ENCODE peak calls at places on chromosomes 7 and 10, in seven cellular contexts. N is Caco-2, J is IMR-90, G is B cell, P is H9, I is progenitor cell of endocrine pancreas, C is spleen. T is an unnamed sample.

GRCh38 chr10:132347931-132348267 is 15.9 kb downstream of the LRRC27 start:
- DNase-seq in N (no peak), J (no peak), G (no peak), P (no peak), I (no peak), C (no peak), T (no peak)

GRCh38 chr10:130020651-130021372 is 56.7 kb upstream of the EBF3 start:
- DNase-seq in N (no peak), J (no peak), G (no peak), P (peak; percentile 25), I (no peak), C (peak; percentile 66), T (no peak)

GRCh38 chr10:46547881-46548780 is 8.3 kb downstream of the GPRIN2 start:
- DNase-seq in N (no peak), J (peak; percentile 51), G (no peak), P (peak; percentile 31), I (peak; percentile 9), C (peak; percentile 70), T (peak; percentile 12)

GRCh38 chr10:113216068-113216467 is 266.0 kb downstream of the TCF7L2 start:
- DNase-seq in N (peak; percentile 31), J (no peak), G (no peak), P (no peak), I (no peak), C (no peak), T (no peak)

GRCh38 chr10:120940299-120940900 is 89.2 kb downstream of the WDR11 start:
- DNase-seq in N (no peak), J (no peak), G (no peak), P (peak; percentile 46), I (no peak), C (no peak), T (no peak)

GRCh38 chr10:125151824-125152634 is 8.3 kb downstream of the CTBP2 start:
- DNase-seq in N (no peak), J (no peak), G (no peak), P (peak; percentile 96), I (peak; percentile 17), C (peak; percentile 90), T (peak; percentile 76)

GRCh38 chr10:124725171-124725631 is 19.0 kb downstream of the FAM53B start:
- DNase-seq in N (no peak), J (no peak), G (no peak), P (no peak), I (no peak), C (no peak), T (peak; percentile 14)

GRCh38 chr7:144026203-144026883 is 22.4 kb upstream of the OR2A5 start:
- DNase-seq in N (no peak), J (no peak), G (no peak), P (peak; percentile 32), I (no peak), C (no peak), T (no peak)

GRCh38 chr10:63110940-63111339 is 22.2 kb upstream of the NRBF2 start:
- DNase-seq in N (no peak), J (no peak), G (no peak), P (no peak), I (no peak), C (no peak), T (no peak)

GRCh38 chr10:7788640-7789335 is 811 bp downstream of the ATP5F1C start:
- DNase-seq in N (peak; percentile 38), J (peak; percentile 26), G (no peak), P (no peak), I (no peak), C (no peak), T (no peak)

DNA sequence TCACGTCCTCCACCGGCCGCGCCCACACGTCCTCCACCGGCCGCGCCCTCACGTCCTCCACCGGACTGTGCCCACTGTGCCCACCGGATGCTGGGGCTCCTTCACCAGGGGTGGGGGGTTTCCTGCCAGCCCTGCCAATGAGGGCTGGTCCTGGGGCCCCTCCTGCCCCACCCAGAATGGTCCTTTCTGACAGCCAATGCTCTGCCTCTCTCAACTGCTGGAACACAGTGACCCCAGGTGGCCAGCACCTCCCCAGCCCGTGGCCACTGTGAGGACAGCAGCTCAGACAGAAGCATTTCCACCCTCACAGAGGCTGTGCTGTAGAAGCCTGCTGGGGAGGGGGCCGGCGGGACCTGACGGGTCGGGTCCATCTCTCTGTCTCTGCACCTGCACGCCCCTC is 90.1 kb upstream of the DNAAF5 start:
- DNase-seq in N (peak; percentile 38), J (no peak), G (no peak), P (no peak), I (no peak), C (no peak), T (peak; percentile 65)
- TF ChIP-seq CTCF in N (peak; percentile 15), J (peak; percentile 39), G (no peak), P (peak; percentile 28), I (no peak), C (peak; percentile 29), T (peak; percentile 65)

DNA sequence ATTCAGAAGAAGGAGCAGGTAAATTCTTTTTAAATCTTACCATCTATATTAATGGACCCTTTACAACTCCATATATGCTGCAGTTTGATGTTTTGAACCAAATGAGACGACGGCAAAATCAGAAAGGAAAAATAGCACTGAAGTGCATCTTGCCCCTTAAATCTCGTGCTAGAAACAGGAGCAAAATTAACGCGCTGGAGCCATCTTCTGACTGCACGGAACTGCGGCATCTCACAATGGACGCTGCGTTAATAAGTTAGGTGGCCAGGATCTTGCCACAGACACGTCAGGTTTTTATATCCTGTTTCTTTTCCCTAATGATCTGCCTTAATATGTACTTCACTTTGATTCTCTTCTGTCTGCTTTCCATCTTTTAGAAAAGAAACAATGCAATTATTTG is 354.5 kb downstream of the TFEC start:
- DNase-seq in N (peak; percentile 54), J (peak; percentile 66), G (no peak), P (no peak), I (no peak), C (no peak), T (no peak)
- TF ChIP-seq CTCF in N (peak; percentile 48), J (peak; percentile 60), G (no peak), P (peak; percentile 27), I (peak; percentile 30), C (no peak), T (no peak)

DNA sequence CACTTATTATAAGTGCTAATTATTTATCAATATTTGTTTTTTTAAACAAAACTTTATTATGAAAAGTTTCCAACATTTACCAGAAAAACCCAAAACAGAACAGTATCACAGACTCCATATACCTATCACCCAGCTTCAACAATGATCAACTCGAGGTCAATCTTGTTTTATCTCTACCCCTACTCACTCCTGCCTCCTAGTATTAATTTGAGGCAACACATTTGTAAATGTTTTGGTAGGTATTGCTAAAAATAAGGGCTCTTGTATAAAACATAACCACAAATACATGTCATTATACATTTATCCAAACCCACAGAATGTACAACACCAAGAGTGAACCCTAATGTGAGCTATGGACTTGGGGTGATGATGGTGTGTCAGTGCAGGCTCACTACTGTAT is 15.9 kb upstream of the CDH23 start:
- DNase-seq in N (no peak), J (no peak), G (no peak), P (no peak), I (no peak), C (no peak), T (no peak)
- TF ChIP-seq CTCF in N (no peak), J (no peak), G (no peak), P (no peak), I (no peak), C (no peak), T (no peak)

GRCh38 chr7:231030-231857 is 38.9 kb downstream of the FAM20C start:
- DNase-seq in N (no peak), J (no peak), G (no peak), P (peak; percentile 47), I (no peak), C (no peak), T (no peak)
- TF ChIP-seq CTCF in N (no peak), J (peak; percentile 15), G (no peak), P (peak; percentile 51), I (peak; percentile 38), C (no peak), T (no peak)

DNA sequence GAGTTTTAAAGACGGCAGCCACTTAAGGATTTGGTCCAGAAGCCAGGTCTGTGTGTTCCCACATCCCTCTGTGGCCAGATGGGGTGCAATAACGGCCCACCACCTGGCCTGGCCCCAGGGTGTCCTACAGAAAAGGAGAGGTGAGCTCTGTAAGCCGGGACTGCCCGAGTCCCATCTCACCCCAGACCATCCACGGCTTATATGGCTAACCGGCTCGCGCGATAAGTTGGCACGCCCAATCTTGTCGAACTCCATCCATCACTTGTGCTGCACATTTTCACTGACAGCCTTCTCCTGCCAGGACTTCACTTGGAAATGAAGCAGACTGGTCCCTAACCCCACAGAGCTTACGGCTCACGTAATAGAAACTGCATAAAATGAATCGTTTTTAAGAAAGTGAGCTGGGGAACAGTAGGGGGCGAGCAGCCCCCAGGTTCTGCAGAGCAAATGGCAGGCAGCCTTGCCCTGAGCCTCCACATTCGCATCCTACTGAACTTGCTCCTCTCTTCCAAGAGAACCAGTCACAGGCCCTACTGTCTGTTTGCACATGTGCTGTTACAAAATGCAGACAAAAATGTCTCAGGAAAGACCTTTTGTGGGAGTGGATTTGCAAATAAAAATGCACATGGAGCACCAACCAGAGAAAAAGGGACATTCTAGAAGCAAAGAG is 98.2 kb downstream of the TNS3 start:
- DNase-seq in N (peak; percentile 35), J (peak; percentile 38), G (peak; percentile 38), P (no peak), I (no peak), C (peak; percentile 67), T (no peak)
- TF ChIP-seq CTCF in N (peak; percentile 25), J (peak; percentile 33), G (no peak), P (peak; percentile 53), I (peak; percentile 26), C (no peak), T (no peak)

DNA sequence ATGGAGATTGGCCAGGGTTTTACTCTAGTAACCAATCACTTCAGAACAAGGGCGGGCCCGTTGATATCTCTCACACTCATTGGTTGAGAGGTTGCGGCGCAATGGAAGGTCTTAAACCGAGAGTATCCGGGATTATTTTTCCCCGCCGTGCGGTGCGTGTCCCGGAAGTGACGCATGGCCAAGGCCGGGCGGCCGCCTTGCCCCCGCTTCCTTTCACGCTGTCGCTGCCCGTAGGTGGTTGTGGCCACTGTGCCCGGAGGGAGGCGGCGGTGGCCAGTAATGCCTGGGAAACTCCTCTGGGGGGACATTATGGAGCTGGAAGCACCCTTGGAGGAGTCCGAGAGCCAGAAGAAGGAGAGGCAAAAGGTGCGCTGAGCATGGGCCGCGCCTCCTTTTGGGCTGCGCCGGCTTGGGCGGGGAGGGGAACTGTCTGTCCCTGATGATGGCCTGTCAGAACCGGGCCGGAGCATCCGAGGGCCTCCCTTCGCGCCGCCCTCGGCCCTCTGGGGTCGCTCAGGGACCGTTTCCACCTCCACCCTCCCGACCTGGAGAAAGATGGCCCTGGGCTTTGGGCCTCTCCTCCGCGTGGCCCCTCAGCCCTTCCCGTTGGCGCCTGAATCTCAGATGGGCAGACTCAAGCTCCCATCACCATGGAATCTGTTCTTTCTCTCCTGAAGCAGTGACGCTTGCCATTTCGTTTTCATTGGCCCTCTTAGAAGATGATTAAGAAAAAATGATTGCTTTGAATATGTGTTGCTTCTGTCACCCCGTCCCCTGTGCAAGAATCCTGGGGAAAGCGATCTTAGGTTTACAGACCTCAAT is at the start of gene DDX50:
- DNase-seq in N (peak; percentile 100), J (peak; percentile 99), G (peak; percentile 98), P (peak; percentile 98), I (peak; percentile 90), C (peak; percentile 99), T (peak; percentile 94)
- TF ChIP-seq CTCF in N (peak; percentile 51), J (peak; percentile 20), G (no peak), P (peak; percentile 25), I (peak; percentile 41), C (no peak), T (no peak)

T was measured in natural killer cell.